ENCODE peak calls at places on chromosomes 5 and 9, in seven cellular contexts. E is IMR-90, M is Panc1, T is cardiac muscle cell, D is K562, J is GM12865, F is ovary. I is an unnamed sample.
A peak's percentile ranks its signal among the peaks of the same experiment; 100 is the strongest.

GRCh38 chr5:44048268-44048984 is 340.8 kb downstream of the FGF10 start:
- DNase-seq in M (no peak), D (no peak), T (no peak), F (no peak), J (no peak), E (no peak), I (peak; percentile 11)

GRCh38 chr5:134079748-134080581 is 34.5 kb upstream of the TCF7 start:
- DNase-seq in J (peak; percentile 35), M (no peak), E (no peak), F (no peak), T (no peak), D (no peak), I (no peak)

GRCh38 chr5:88145205-88145602 is 123.4 kb downstream of the TMEM161B start:
- DNase-seq in E (no peak), F (no peak), M (no peak), J (no peak), D (no peak), T (no peak), I (no peak)

GRCh38 chr5:54387659-54388232 is 67.8 kb upstream of the HSPB3 start:
- DNase-seq in D (no peak), F (no peak), T (no peak), J (no peak), E (peak; percentile 63), M (no peak), I (no peak)

GRCh38 chr9:121773954-121774714 is 122.7 kb downstream of the DAB2IP start:
- DNase-seq in J (no peak), M (no peak), E (no peak), D (no peak), T (no peak), F (peak; percentile 11), I (no peak)

GRCh38 chr9:69476016-69476415 is 151.0 kb downstream of the ENTREP1 start:
- DNase-seq in E (no peak), M (no peak), F (no peak), D (no peak), J (no peak), T (peak; percentile 15), I (no peak)

GRCh38 chr5:102986074-102986473 is 133.9 kb downstream of the GIN1 start:
- DNase-seq in F (no peak), J (no peak), E (no peak), T (no peak), M (no peak), D (no peak), I (no peak)

GRCh38 chr9:133525677-133526076 is 918 bp upstream of the MYMK start:
- DNase-seq in J (no peak), E (no peak), T (no peak), D (no peak), M (no peak), F (no peak), I (no peak)

GRCh38 chr5:124239572-124239971 is 506.9 kb downstream of the ZNF608 start:
- DNase-seq in F (no peak), E (no peak), D (no peak), J (no peak), M (no peak), T (no peak), I (no peak)

GRCh38 chr5:179819296-179820126 is 1.2 kb upstream of the SQSTM1 start:
- DNase-seq in M (no peak), E (peak; percentile 77), T (peak; percentile 44), J (peak; percentile 70), F (peak; percentile 81), D (peak; percentile 86), I (no peak)

GRCh38 chr5:55929020-55929799 is 65.6 kb downstream of the IL6ST start:
- DNase-seq in E (no peak), F (no peak), J (no peak), D (no peak), T (no peak), M (no peak), I (no peak)

GRCh38 chr5:154287136-154287535 is 96.6 kb downstream of the GALNT10 start:
- DNase-seq in M (no peak), E (peak; percentile 87), F (no peak), J (no peak), T (peak; percentile 62), D (no peak), I (peak; percentile 69)

GRCh38 chr5:109959652-109960051 is 269.9 kb downstream of the MAN2A1 start:
- DNase-seq in F (no peak), T (no peak), M (no peak), E (no peak), J (peak; percentile 10), D (peak; percentile 9), I (no peak)
- TF ChIP-seq CTCF in F (no peak), T (peak; percentile 7), M (peak; percentile 3), E (no peak), J (peak; percentile 21), D (no peak), I (no peak)

DNA sequence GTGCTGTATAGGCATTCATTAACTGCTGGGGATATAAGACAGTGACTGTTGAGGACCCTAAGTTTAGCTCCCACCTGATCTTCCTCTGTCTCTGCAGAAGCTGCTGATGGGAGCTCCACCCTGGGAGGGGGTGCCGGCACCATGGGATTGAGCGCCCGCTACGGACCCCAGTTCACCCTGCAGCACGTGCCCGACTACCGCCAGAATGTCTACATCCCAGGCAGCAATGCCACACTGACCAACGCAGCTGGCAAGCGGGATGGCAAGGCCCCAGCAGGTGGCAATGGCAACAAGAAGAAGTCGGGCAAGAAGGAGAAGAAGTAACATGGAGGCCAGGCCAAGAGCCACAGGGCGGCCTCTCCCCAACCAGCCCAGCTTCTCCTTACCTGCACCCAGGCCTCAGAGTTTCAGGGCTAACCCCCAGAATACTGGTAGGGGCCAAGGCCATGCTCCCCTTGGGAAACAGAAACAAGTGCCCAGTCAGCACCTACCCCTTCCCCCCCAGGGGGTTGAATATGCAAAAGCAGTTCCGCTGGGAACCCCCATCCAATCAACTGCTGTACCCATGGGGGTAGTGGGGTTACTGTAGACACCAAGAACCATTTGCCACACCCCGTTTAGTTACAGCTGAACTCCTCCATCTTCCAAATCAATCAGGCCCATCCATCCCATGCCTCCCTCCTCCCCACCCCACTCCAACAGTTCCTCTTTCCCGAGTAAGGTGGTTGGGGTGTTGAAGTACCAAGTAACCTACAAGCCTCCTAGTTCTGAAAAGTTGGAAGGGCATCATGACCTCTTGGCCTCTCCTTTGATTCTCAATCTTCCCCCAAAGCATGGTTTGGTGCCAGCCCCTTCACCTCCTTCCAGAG is 22.2 kb downstream of the PCDHGC5 start:
- DNase-seq in M (no peak), T (no peak), E (no peak), D (no peak), J (peak; percentile 96), F (no peak), I (no peak)
- H3K4me3 ChIP-seq in M (no peak overlapping the region), T (no peak overlapping the region), E (no peak overlapping the region), D (no peak overlapping the region), J (peak overlapping the region; percentile 69), F (no peak overlapping the region), I (no peak overlapping the region)

GRCh38 chr9:99970481-99970880 is 64.0 kb downstream of the STX17 start:
- DNase-seq in D (no peak), M (no peak), E (no peak), T (no peak), F (no peak), J (no peak), I (no peak)
- TF ChIP-seq CTCF in D (no peak), M (no peak), E (no peak), T (no peak), F (no peak), J (no peak), I (no peak)

DNA sequence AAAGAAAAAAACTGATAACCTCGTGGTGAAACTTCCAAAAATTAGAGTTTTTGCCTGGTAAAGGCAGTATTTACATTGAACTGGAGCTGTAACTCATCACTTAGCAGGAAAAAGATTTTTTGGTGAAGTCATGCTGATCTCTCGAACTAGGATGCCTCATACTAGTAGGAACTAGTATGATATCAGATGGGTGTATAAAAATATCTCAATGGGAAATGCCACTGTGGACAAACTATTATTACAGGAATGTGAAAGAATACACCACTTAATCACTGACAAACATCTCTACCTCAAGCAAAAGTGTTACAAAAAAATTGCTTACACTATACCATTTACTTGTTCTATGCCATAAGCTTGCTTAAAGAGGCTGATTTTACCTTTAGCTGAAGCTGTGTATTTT is 28.4 kb downstream of the RFX3 start:
- DNase-seq in T (no peak), D (no peak), E (peak; percentile 73), M (no peak), F (no peak), J (no peak), I (no peak)
- H3K4me3 ChIP-seq in T (no peak overlapping the region), D (no peak overlapping the region), E (no peak overlapping the region), M (no peak overlapping the region), F (no peak overlapping the region), J (no peak overlapping the region), I (no peak overlapping the region)

DNA sequence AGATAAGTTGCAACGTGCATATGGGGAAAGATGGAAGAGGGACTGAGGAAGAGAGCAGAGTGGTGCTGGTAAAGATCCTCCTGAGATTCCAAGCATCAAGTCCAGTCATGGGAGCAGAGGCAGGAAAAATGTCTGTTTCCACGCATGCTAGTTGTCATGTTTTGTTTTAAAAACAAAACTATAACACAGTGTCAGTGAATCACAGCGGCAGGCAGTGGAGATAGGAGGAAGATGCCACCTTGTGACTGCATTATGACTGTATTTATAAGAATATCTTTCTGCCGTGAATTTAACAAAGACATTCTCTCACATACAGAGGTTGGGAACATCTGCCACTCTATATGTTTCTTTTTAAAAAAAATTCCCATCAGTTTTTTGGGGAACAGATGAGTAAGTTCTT is 3.7 kb upstream of the SVEP1 start:
- DNase-seq in M (no peak), D (no peak), E (peak; percentile 71), J (no peak), F (no peak), T (no peak), I (no peak)
- TF ChIP-seq CTCF in M (no peak), D (no peak), E (peak; percentile 51), J (no peak), F (no peak), T (peak; percentile 29), I (peak; percentile 19)

GRCh38 chr5:119379096-119379495 is 23.3 kb downstream of the TNFAIP8 start:
- DNase-seq in M (no peak), T (no peak), E (no peak), J (no peak), D (no peak), F (no peak), I (no peak)
- H3K4me3 ChIP-seq in M (no peak overlapping the region), T (no peak overlapping the region), E (no peak overlapping the region), J (no peak overlapping the region), D (no peak overlapping the region), F (no peak overlapping the region), I (no peak overlapping the region)

GRCh38 chr5:6371079-6371810 is 7.1 kb downstream of the MED10 start:
- DNase-seq in D (no peak), F (no peak), M (no peak), T (no peak), E (no peak), J (no peak), I (no peak)
- TF ChIP-seq CTCF in D (peak; percentile 20), F (no peak), M (no peak), T (no peak), E (no peak), J (no peak), I (no peak)

I was measured in HFF-Myc.